ENCODE peak calls at places on chromosomes 1 and 21, in four cellular contexts. I is NCI-H146; J is stimulated activated CD4-positive, alpha-beta T cell treated with anti-CD3 and anti-CD28 coated beads, Interleukin-4, amount 100 ng/mL, for 48 hours; M is HEK293T. B is an unnamed sample.

GRCh38 chr21:45949928-45950739 is 31.4 kb upstream of the COL6A1 start:
- DNase-seq in I (no peak), J (no peak), M (no peak), B (no peak)

GRCh38 chr1:227841141-227841540 is 25.7 kb downstream of the PRSS38 start:
- DNase-seq in I (no peak), J (no peak), M (no peak), B (no peak)

GRCh38 chr1:192824511-192824910 is 15.7 kb downstream of the RGS2 start:
- DNase-seq in I (no peak), J (no peak), M (no peak), B (no peak)

GRCh38 chr1:28258628-28259251 is 578 bp upstream of the SESN2 start:
- DNase-seq in I (no peak), J (no peak), M (no peak), B (no peak)

GRCh38 chr21:25361765-25362164 is 245.5 kb downstream of the MRPL39 start:
- DNase-seq in I (no peak), J (no peak), M (no peak), B (no peak)

GRCh38 chr1:9891207-9891606 is 18.9 kb downstream of the CTNNBIP1 start:
- DNase-seq in I (peak; percentile 38), J (no peak), M (no peak), B (peak; percentile 50)

GRCh38 chr1:19619697-19620384 is 24.3 kb upstream of the NBL1 start:
- DNase-seq in I (no peak), J (no peak), M (no peak), B (no peak)

GRCh38 chr1:233843523-233844204 is 60.8 kb upstream of the SLC35F3 start:
- DNase-seq in I (no peak), J (no peak), M (peak; percentile 43), B (no peak)

GRCh38 chr21:30882907-30883597 is 1.7 kb upstream of the KRTAP11-1 start:
- DNase-seq in I (no peak), J (no peak), M (no peak), B (no peak)

GRCh38 chr21:20647603-20648002 is 350.6 kb upstream of the NCAM2 start:
- DNase-seq in I (no peak), J (no peak), M (no peak), B (no peak)

GRCh38 chr1:31127266-31127665 is 61.7 kb upstream of the PUM1 start:
- DNase-seq in I (no peak), J (no peak), M (no peak), B (no peak)

GRCh38 chr21:36747114-36747814 is 48.3 kb downstream of the SIM2 start:
- DNase-seq in I (no peak), J (no peak), M (no peak), B (no peak)

GRCh38 chr1:80450711-80451110 is 1350.0 kb upstream of the ADGRL2 start:
- DNase-seq in I (no peak), J (no peak), M (no peak), B (no peak)